ENCODE peak calls at places on chromosomes 12 and 14, in six cellular contexts. R, S, U, B, M and T are unnamed samples.

GRCh38 chr12:89098390-89099102 is 253.8 kb downstream of the DUSP6 start:
- DNase-seq in M (no peak), S (no peak), R (no peak), B (peak), U (no peak), T (peak)

GRCh38 chr14:104446611-104447010 is 133.0 kb upstream of the C14orf180 start:
- DNase-seq in S (no peak), M (no peak), R (no peak), U (no peak), B (no peak), T (no peak)

GRCh38 chr12:11039171-11039570 is 8.0 kb upstream of the TAS2R31 start:
- DNase-seq in R (no peak), S (no peak), B (no peak), M (no peak), U (no peak), T (no peak)

GRCh38 chr14:87430810-87431209 is 562.2 kb downstream of the GALC start:
- DNase-seq in S (no peak), U (no peak), B (peak), M (peak), R (no peak), T (no peak)

GRCh38 chr14:89723930-89724915 is 230.3 kb downstream of the EFCAB11 start:
- DNase-seq in S (no peak), B (no peak), U (peak), R (no peak), M (no peak), T (no peak)

GRCh38 chr14:98069712-98070133 is 1202.3 kb downstream of the BCL11B start:
- DNase-seq in U (no peak), R (no peak), S (no peak), M (peak), B (no peak), T (no peak)

GRCh38 chr12:106754331-106754730 is 20.2 kb upstream of the RIC8B start:
- DNase-seq in B (no peak), U (no peak), S (no peak), M (no peak), R (no peak), T (no peak)

GRCh38 chr12:55705802-55706402 is 1.8 kb downstream of the ITGA7 start:
- DNase-seq in B (no peak), R (peak), S (peak), M (no peak), U (no peak), T (peak)

GRCh38 chr14:35121026-35121886 is 534 bp downstream of the PPP2R3C start:
- DNase-seq in R (no peak), B (peak), M (peak), U (no peak), S (no peak), T (peak)

GRCh38 chr14:95389471-95390011 is 69.8 kb upstream of the CLMN start:
- DNase-seq in U (no peak), B (peak), R (no peak), M (peak), S (no peak), T (no peak)

GRCh38 chr14:104152246-104152575 is 13.8 kb downstream of the KIF26A start:
- DNase-seq in M (no peak), U (no peak), R (no peak), B (no peak), S (no peak), T (no peak)

GRCh38 chr14:65301862-65302539 is 110.5 kb upstream of the FUT8 start:
- DNase-seq in R (peak), B (no peak), M (no peak), S (no peak), U (no peak), T (peak)

GRCh38 chr14:29553427-29553826 is 374.2 kb downstream of the PRKD1 start:
- DNase-seq in M (no peak), U (no peak), B (no peak), S (no peak), R (no peak), T (no peak)

GRCh38 chr12:124694250-124694649 is 126.8 kb upstream of the NCOR2 start:
- DNase-seq in S (peak), U (no peak), M (no peak), B (peak), R (no peak), T (peak)

GRCh38 chr12:43951286-43951685 is 115.4 kb downstream of the TMEM117 start:
- DNase-seq in U (no peak), B (no peak), R (no peak), M (no peak), S (no peak), T (no peak)